ENCODE peak calls at places on chromosomes 13 and 19, in six cellular contexts. W, X, U, T, Q and Z are unnamed samples.

GRCh38 chr19:41869374-41869955 is 7.6 kb upstream of the CD79A start:
- DNase-seq in W (no peak), X (no peak), U (no peak), T (no peak), Q (no peak), Z (no peak)

GRCh38 chr19:56838680-56838929 is 1.9 kb downstream of the PEG3 start:
- DNase-seq in W (no peak), X (no peak), U (no peak), T (no peak), Q (no peak), Z (no peak)

GRCh38 chr19:35975608-35976214 is 19.3 kb upstream of the SDHAF1 start:
- DNase-seq in W (no peak), X (peak), U (peak), T (no peak), Q (no peak), Z (no peak)

GRCh38 chr13:41196620-41197019 is 2.3 kb upstream of the KBTBD7 start:
- DNase-seq in W (no peak), X (peak), U (no peak), T (no peak), Q (no peak), Z (no peak)

GRCh38 chr13:25324100-25324499 is 22.7 kb downstream of the NUP58 start:
- DNase-seq in W (no peak), X (peak), U (no peak), T (no peak), Q (no peak), Z (no peak)

GRCh38 chr13:30077338-30077737 is 226.9 kb upstream of the UBL3 start:
- DNase-seq in W (no peak), X (no peak), U (no peak), T (no peak), Q (no peak), Z (no peak)

GRCh38 chr19:19531951-19532805 is 3.5 kb downstream of the YJEFN3 start:
- DNase-seq in W (no peak), X (peak), U (peak), T (no peak), Q (peak), Z (peak)

GRCh38 chr13:35995136-35995535 is 136.0 kb downstream of the DCLK1 start:
- DNase-seq in W (no peak), X (no peak), U (no peak), T (no peak), Q (no peak), Z (no peak)

GRCh38 chr19:48627211-48627864 is 8.0 kb downstream of the SPHK2 start:
- DNase-seq in W (no peak), X (no peak), U (no peak), T (no peak), Q (no peak), Z (no peak)

GRCh38 chr19:8262431-8262830 is 45.7 kb downstream of the CD320 start:
- DNase-seq in W (no peak), X (no peak), U (no peak), T (peak), Q (no peak), Z (no peak)

GRCh38 chr13:103403148-103403740 is 337.0 kb upstream of the SLC10A2 start:
- DNase-seq in W (no peak), X (no peak), U (no peak), T (no peak), Q (no peak), Z (no peak)

GRCh38 chr19:33062902-33063301 is 1.8 kb downstream of the RHPN2 start:
- DNase-seq in W (no peak), X (no peak), U (no peak), T (no peak), Q (no peak), Z (no peak)

GRCh38 chr13:66312312-66313087 is 917.6 kb downstream of the PCDH9 start:
- DNase-seq in W (no peak), X (peak), U (no peak), T (no peak), Q (no peak), Z (no peak)

GRCh38 chr13:106685142-106685541 is 117.2 kb upstream of the ARGLU1 start:
- DNase-seq in W (no peak), X (no peak), U (no peak), T (no peak), Q (no peak), Z (no peak)

GRCh38 chr19:47407417-47407774 is 11.9 kb downstream of the MEIS3 start:
- DNase-seq in W (no peak), X (no peak), U (no peak), T (no peak), Q (no peak), Z (peak)

GRCh38 chr13:31545616-31546015 is 193.7 kb upstream of the RXFP2 start:
- DNase-seq in W (peak), X (peak), U (no peak), T (no peak), Q (no peak), Z (no peak)

GRCh38 chr19:40609561-40610395 is 8.6 kb downstream of the LTBP4 start:
- DNase-seq in W (no peak), X (peak), U (peak), T (no peak), Q (peak), Z (no peak)

GRCh38 chr19:23101241-23101640 is 15.6 kb upstream of the ZNF730 start:
- DNase-seq in W (no peak), X (no peak), U (no peak), T (no peak), Q (no peak), Z (no peak)

GRCh38 chr19:31066385-31066784 is 282.9 kb downstream of the TSHZ3 start:
- DNase-seq in W (peak), X (peak), U (no peak), T (no peak), Q (no peak), Z (no peak)

GRCh38 chr13:44810067-44810840 is 179.0 kb downstream of the NUFIP1 start:
- DNase-seq in W (no peak), X (peak), U (peak), T (no peak), Q (no peak), Z (no peak)

GRCh38 chr19:48182434-48182833 is 12.0 kb downstream of the ZSWIM9 start:
- DNase-seq in W (no peak), X (no peak), U (no peak), T (no peak), Q (no peak), Z (no peak)

GRCh38 chr19:19120308-19121156 is 17.7 kb downstream of the TMEM161A start:
- DNase-seq in W (no peak), X (peak), U (peak), T (no peak), Q (no peak), Z (no peak)

GRCh38 chr19:6490134-6490533 is 8.5 kb upstream of the DENND1C start:
- DNase-seq in W (no peak), X (no peak), U (no peak), T (no peak), Q (no peak), Z (no peak)

GRCh38 chr19:2157452-2157851 is 6.1 kb upstream of the AP3D1 start:
- DNase-seq in W (no peak), X (no peak), U (no peak), T (no peak), Q (no peak), Z (no peak)

GRCh38 chr19:22144394-22144793 is 52.4 kb downstream of the ZNF676 start:
- DNase-seq in W (peak), X (peak), U (peak), T (no peak), Q (no peak), Z (no peak)

GRCh38 chr19:50601407-50602088 is 33.3 kb upstream of the LRRC4B start:
- DNase-seq in W (no peak), X (no peak), U (no peak), T (no peak), Q (no peak), Z (no peak)

GRCh38 chr13:55563267-55563666 is 1577.5 kb upstream of the PRR20A start:
- DNase-seq in W (no peak), X (no peak), U (no peak), T (no peak), Q (no peak), Z (no peak)

GRCh38 chr19:33064778-33065550 is at the start of gene RHPN2:
- DNase-seq in W (no peak), X (peak), U (peak), T (no peak), Q (no peak), Z (peak)

GRCh38 chr19:43425567-43426392 is 11.1 kb downstream of the TEX101 start:
- DNase-seq in W (no peak), X (peak), U (peak), T (no peak), Q (no peak), Z (no peak)

GRCh38 chr13:113959198-113959597 is 14.7 kb downstream of the C13orf46 start:
- DNase-seq in W (no peak), X (peak), U (no peak), T (no peak), Q (no peak), Z (no peak)

GRCh38 chr19:21610341-21610740 is 104.9 kb downstream of the ZNF429 start:
- DNase-seq in W (no peak), X (no peak), U (no peak), T (no peak), Q (no peak), Z (no peak)

GRCh38 chr19:48636859-48637448 is at the start of gene DBP:
- DNase-seq in W (no peak), X (no peak), U (peak), T (no peak), Q (no peak), Z (no peak)

GRCh38 chr19:40777795-40778044 is 327 bp upstream of the RAB4B start:
- DNase-seq in W (no peak), X (no peak), U (no peak), T (no peak), Q (no peak), Z (no peak)

GRCh38 chr19:16377521-16377920 is 52.9 kb downstream of the KLF2 start:
- DNase-seq in W (no peak), X (no peak), U (no peak), T (no peak), Q (no peak), Z (no peak)

GRCh38 chr19:10471909-10472308 is 31.2 kb downstream of the KEAP1 start:
- DNase-seq in W (no peak), X (peak), U (peak), T (no peak), Q (no peak), Z (no peak)

GRCh38 chr13:52845334-52845761 is 3.1 kb downstream of the PCDH8 start:
- DNase-seq in W (no peak), X (no peak), U (peak), T (no peak), Q (no peak), Z (no peak)

GRCh38 chr13:52847682-52848432 is 583 bp downstream of the PCDH8 start:
- DNase-seq in W (no peak), X (no peak), U (no peak), T (no peak), Q (no peak), Z (no peak)

GRCh38 chr13:52847322-52847681 is 1.1 kb downstream of the PCDH8 start:
- DNase-seq in W (no peak), X (no peak), U (no peak), T (no peak), Q (no peak), Z (no peak)

GRCh38 chr13:52845766-52846566 is 2.5 kb downstream of the PCDH8 start:
- DNase-seq in W (no peak), X (peak), U (peak), T (no peak), Q (no peak), Z (no peak)

GRCh38 chr13:52846567-52847321 is 1.7 kb downstream of the PCDH8 start:
- DNase-seq in W (no peak), X (peak), U (peak), T (no peak), Q (no peak), Z (no peak)
- TF ChIP-seq CTCF in W (peak), X (peak), U (peak), T (peak), Q (no peak), Z (peak)

GRCh38 chr13:99766641-99767045 is 204.9 kb downstream of the ZIC5 start:
- DNase-seq in W (peak), X (peak), U (no peak), T (no peak), Q (no peak), Z (no peak)
- TF ChIP-seq CTCF in W (peak), X (peak), U (no peak), T (peak), Q (no peak), Z (no peak)

GRCh38 chr13:48975926-48976676 is 389 bp downstream of the FNDC3A start:
- DNase-seq in W (peak), X (peak), U (peak), T (peak), Q (peak), Z (peak)
- TF ChIP-seq CTCF in W (no peak), X (no peak), U (no peak), T (peak), Q (no peak), Z (no peak)

GRCh38 chr13:37656247-37656940 is 57.8 kb upstream of the POSTN start:
- DNase-seq in W (peak), X (peak), U (no peak), T (no peak), Q (no peak), Z (no peak)

GRCh38 chr13:37662624-37663023 is 64.1 kb upstream of the POSTN start:
- DNase-seq in W (no peak), X (no peak), U (no peak), T (no peak), Q (no peak), Z (no peak)

GRCh38 chr13:37651891-37652290 is 53.3 kb upstream of the POSTN start:
- DNase-seq in W (no peak), X (no peak), U (no peak), T (no peak), Q (no peak), Z (no peak)

GRCh38 chr13:37652596-37652995 is 54.0 kb upstream of the POSTN start:
- DNase-seq in W (no peak), X (no peak), U (no peak), T (no peak), Q (no peak), Z (no peak)

GRCh38 chr13:37657134-37657533 is 58.6 kb upstream of the POSTN start:
- DNase-seq in W (no peak), X (peak), U (no peak), T (no peak), Q (no peak), Z (no peak)
- TF ChIP-seq CTCF in W (no peak), X (no peak), U (no peak), T (no peak), Q (no peak), Z (no peak)

DNA sequence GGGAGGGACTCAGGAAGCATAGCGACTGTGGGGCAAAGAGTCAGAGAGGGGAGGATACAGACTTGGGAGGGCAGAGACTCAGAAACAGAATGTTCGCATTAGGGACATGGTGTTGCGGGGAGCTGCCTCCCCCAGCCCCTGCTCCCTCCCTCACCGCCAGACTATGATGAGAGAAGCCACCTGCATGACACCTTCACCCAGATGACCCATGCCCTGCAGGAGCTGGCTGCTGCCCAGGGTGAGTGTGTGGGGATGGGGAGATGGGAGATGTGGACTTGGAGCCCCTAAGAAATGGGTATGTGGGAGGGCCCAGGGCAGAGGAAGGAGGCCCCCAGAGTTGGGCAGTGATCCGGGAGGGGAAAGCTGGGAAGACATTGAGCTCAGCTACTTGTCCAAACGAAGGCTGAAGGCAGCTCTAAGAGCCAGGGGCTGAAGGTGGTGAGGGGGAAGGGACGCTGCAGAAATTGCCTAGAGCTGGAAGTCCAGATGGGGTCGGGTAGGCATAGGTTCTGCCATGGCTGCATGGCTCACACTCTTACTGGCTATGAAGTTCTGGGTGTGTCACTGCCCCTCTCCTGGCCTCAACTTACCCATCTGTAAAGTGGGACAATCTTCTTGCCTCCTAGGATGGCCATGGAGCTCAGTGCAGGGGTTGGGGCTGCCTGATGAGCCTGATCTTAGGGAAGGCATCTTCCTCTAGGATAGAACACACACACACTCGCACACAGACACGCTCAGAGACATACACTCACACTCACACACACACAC is 1.4 kb downstream of the SPACA6 start:
- DNase-seq in W (no peak), X (no peak), U (no peak), T (no peak), Q (no peak), Z (no peak)
- TF ChIP-seq CTCF in W (no peak), X (no peak), U (no peak), T (no peak), Q (no peak), Z (no peak)

DNA sequence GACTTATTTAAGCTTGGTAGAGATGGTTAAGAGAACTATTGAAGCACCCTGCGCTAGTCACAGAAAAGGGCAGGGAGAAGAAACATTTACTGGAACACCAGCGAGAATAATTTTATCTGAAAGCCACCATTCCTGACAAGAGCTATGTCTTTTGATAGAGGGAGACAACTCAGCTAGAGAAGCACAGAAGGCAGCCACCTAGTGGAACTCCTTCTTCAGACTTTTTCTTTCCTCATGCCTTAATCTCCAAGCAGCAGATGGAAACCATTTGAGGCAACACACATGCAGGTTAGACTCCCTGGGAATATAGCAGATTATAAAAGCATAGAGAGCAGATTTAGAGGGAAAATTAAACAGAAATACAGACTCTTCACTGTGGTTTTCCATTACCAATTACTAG is 813.4 kb downstream of the SLITRK6 start:
- DNase-seq in W (no peak), X (peak), U (no peak), T (no peak), Q (no peak), Z (no peak)
- TF ChIP-seq CTCF in W (no peak), X (no peak), U (no peak), T (no peak), Q (no peak), Z (no peak)

DNA sequence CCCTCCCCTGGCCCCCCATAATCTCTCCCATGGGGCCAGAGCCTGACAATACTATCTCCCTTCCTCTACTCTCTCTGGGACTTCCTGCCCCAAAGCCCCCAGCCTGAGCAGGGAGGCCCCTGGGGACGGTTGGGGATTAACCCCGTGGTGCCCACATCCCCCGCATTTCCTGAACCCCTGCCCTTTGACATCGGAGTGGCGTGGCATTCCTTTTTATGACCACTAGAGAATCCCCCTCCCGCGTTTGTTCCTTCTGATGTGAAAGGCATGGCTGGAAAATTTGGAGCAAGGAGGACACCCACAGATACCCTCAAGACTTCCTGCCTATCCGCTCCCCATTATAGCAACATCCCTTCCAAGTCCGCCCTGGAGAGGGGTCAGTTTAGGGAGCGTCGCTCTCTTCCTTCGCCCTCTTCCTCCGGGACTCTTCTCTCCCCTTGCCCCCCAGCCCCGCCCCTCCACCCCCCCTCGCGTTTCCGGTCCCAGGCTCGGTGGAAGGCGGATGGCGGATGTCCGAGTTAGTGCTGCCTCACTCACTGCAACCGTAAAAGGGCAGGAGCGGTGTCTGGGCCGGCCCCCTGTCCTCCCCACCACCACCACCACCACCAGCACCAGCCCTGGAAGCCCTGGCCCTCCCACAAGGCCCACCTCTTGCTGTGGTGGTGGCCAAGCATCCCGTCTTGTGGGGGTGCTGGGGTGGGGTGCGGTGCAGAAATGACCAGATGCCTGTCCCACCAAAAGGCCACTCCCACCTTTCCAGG is 1.8 kb downstream of the VASP start:
- DNase-seq in W (no peak), X (peak), U (peak), T (no peak), Q (no peak), Z (no peak)
- TF ChIP-seq CTCF in W (no peak), X (no peak), U (no peak), T (peak), Q (no peak), Z (no peak)

GRCh38 chr19:45395524-45396388 is 9.1 kb downstream of the PPP1R13L start:
- DNase-seq in W (no peak), X (no peak), U (no peak), T (no peak), Q (no peak), Z (no peak)
- TF ChIP-seq CTCF in W (no peak), X (peak), U (no peak), T (no peak), Q (no peak), Z (no peak)

GRCh38 chr13:112489199-112489598 is 98.8 kb downstream of the TUBGCP3 start:
- DNase-seq in W (no peak), X (no peak), U (no peak), T (no peak), Q (no peak), Z (no peak)

GRCh38 chr13:112481458-112481857 is 105.3 kb downstream of the SPACA7 start:
- DNase-seq in W (no peak), X (no peak), U (no peak), T (no peak), Q (no peak), Z (no peak)

GRCh38 chr13:112487127-112487517 is 100.8 kb downstream of the TUBGCP3 start:
- DNase-seq in W (no peak), X (no peak), U (no peak), T (no peak), Q (no peak), Z (no peak)

GRCh38 chr13:112483299-112483698 is 104.7 kb downstream of the TUBGCP3 start:
- DNase-seq in W (no peak), X (no peak), U (no peak), T (no peak), Q (no peak), Z (no peak)

GRCh38 chr13:112486386-112487126 is 101.4 kb downstream of the TUBGCP3 start:
- DNase-seq in W (no peak), X (peak), U (peak), T (no peak), Q (no peak), Z (no peak)
- TF ChIP-seq CTCF in W (no peak), X (no peak), U (no peak), T (no peak), Q (no peak), Z (no peak)